ENCODE peak calls at places on chromosomes 7 and 10, in seven cellular contexts. X, Y, B, O, M, H and L are unnamed samples.

GRCh38 chr7:65980478-65981250 is 1.3 kb downstream of the GUSB start:
- DNase-seq in O (peak; percentile 18), B (peak; percentile 34), H (peak; percentile 73), X (peak; percentile 85), Y (peak; percentile 7), M (peak; percentile 70), L (peak; percentile 15)

GRCh38 chr7:92768501-92769360 is 67.6 kb downstream of the CDK6 start:
- DNase-seq in B (peak; percentile 62), X (no peak), H (peak; percentile 7), Y (peak; percentile 50), M (peak; percentile 63), O (no peak), L (peak; percentile 29)

GRCh38 chr7:22184549-22185199 is 172.3 kb downstream of the RAPGEF5 start:
- DNase-seq in B (no peak), H (no peak), Y (no peak), O (no peak), X (no peak), M (no peak), L (no peak)

GRCh38 chr7:22488643-22489462 is 11.1 kb downstream of the STEAP1B start:
- DNase-seq in X (peak; percentile 73), M (peak; percentile 73), Y (peak; percentile 68), O (peak; percentile 25), B (peak; percentile 77), H (peak; percentile 76), L (peak; percentile 86)

GRCh38 chr10:12603766-12604470 is 254.6 kb downstream of the CAMK1D start:
- DNase-seq in O (no peak), Y (no peak), H (no peak), B (no peak), M (no peak), X (no peak), L (no peak)

GRCh38 chr10:12981570-12981969 is 19.9 kb downstream of the CCDC3 start:
- DNase-seq in Y (no peak), H (no peak), M (no peak), B (peak; percentile 39), X (no peak), O (no peak), L (peak; percentile 78)

GRCh38 chr7:87517136-87517805 is 41.8 kb upstream of the ABCB4 start:
- DNase-seq in B (peak; percentile 4), Y (peak; percentile 15), M (no peak), H (no peak), O (no peak), X (no peak), L (no peak)

GRCh38 chr10:66284621-66285020 is 641.2 kb upstream of the LRRTM3 start:
- DNase-seq in Y (no peak), H (no peak), X (no peak), O (no peak), M (no peak), B (no peak), L (no peak)

GRCh38 chr10:86100581-86101061 is 266.0 kb downstream of the GRID1 start:
- DNase-seq in B (peak; percentile 3), Y (no peak), H (peak; percentile 18), M (no peak), O (no peak), X (peak; percentile 27), L (peak; percentile 23)

GRCh38 chr10:23742368-23742767 is 303.5 kb downstream of the OTUD1 start:
- DNase-seq in H (no peak), X (no peak), O (no peak), Y (no peak), B (no peak), M (no peak), L (no peak)

GRCh38 chr7:141975806-141976523 is 2.4 kb upstream of the TAS2R38 start:
- DNase-seq in O (no peak), X (peak; percentile 77), Y (no peak), H (peak; percentile 69), M (peak; percentile 85), B (peak; percentile 66), L (peak; percentile 71)

GRCh38 chr10:79179404-79180309 is 110.9 kb downstream of the ZMIZ1 start:
- DNase-seq in O (no peak), X (no peak), B (no peak), M (no peak), H (no peak), Y (no peak), L (no peak)

GRCh38 chr7:142412551-142413193 is 154.8 kb upstream of the PRSS58 start:
- DNase-seq in O (no peak), M (peak; percentile 49), X (peak; percentile 62), Y (peak; percentile 34), H (peak; percentile 59), B (peak; percentile 70), L (peak; percentile 73)

GRCh38 chr7:102291056-102291915 is 4.6 kb downstream of the SH2B2 start:
- DNase-seq in B (no peak), H (peak; percentile 19), X (no peak), O (no peak), Y (no peak), M (peak; percentile 57), L (no peak)

GRCh38 chr7:3725660-3726059 is 424.6 kb downstream of the SDK1 start:
- DNase-seq in O (no peak), Y (no peak), H (no peak), B (no peak), M (no peak), X (no peak), L (no peak)

GRCh38 chr7:75737856-75738603 is 711 bp downstream of the HIP1 start:
- DNase-seq in O (no peak), M (no peak), H (peak; percentile 16), Y (no peak), X (no peak), B (peak; percentile 34), L (no peak)

GRCh38 chr10:4733150-4733842 is 92.7 kb upstream of the AKR1E2 start:
- DNase-seq in O (no peak), B (no peak), Y (no peak), M (no peak), H (no peak), X (no peak), L (peak; percentile 40)